ENCODE peak calls at places on chromosomes 2 and 18, in six cellular contexts. T is kidney, W is pancreas, C is endodermal cell, R is heart left ventricle, F is IMR-90. N is an unnamed sample.

GRCh38 chr2:2731101-2731850 is 400.2 kb upstream of the MYT1L start:
- DNase-seq in T (no peak), W (no peak), C (no peak), R (no peak), F (no peak), N (no peak)

GRCh38 chr2:39320162-39320561 is 76.4 kb upstream of the CDKL4 start:
- DNase-seq in T (no peak), W (no peak), C (no peak), R (no peak), F (no peak), N (no peak)

GRCh38 chr2:8456149-8457091 is 225.4 kb upstream of the ID2 start:
- DNase-seq in T (no peak), W (no peak), C (no peak), R (no peak), F (no peak), N (peak; percentile 51)

GRCh38 chr2:236120006-236120740 is 48.0 kb downstream of the GBX2 start:
- DNase-seq in T (no peak), W (no peak), C (no peak), R (no peak), F (no peak), N (no peak)

GRCh38 chr2:165902929-165903328 is 50.6 kb downstream of the TTC21B start:
- DNase-seq in T (no peak), W (no peak), C (no peak), R (no peak), F (peak; percentile 17), N (peak; percentile 49)

GRCh38 chr2:109607766-109608165 is 6.0 kb downstream of the SEPTIN10 start:
- DNase-seq in T (no peak), W (no peak), C (no peak), R (no peak), F (peak; percentile 50), N (no peak)

GRCh38 chr2:203022751-203023150 is 8.1 kb downstream of the NBEAL1 start:
- DNase-seq in T (no peak), W (no peak), C (no peak), R (no peak), F (peak; percentile 42), N (no peak)

GRCh38 chr2:23135481-23136100 is 249.4 kb upstream of the KLHL29 start:
- DNase-seq in T (no peak), W (no peak), C (peak; percentile 83), R (no peak), F (no peak), N (no peak)

GRCh38 chr2:33317369-33318015 is 159.0 kb upstream of the RASGRP3 start:
- DNase-seq in T (no peak), W (no peak), C (no peak), R (no peak), F (no peak), N (no peak)

GRCh38 chr2:219126555-219126954 is 34.1 kb downstream of the NHEJ1 start:
- DNase-seq in T (no peak), W (peak; percentile 50), C (no peak), R (no peak), F (no peak), N (peak; percentile 62)

GRCh38 chr18:35197286-35197685 is 43.5 kb upstream of the ZNF397 start:
- DNase-seq in T (no peak), W (no peak), C (no peak), R (no peak), F (no peak), N (no peak)

GRCh38 chr2:101697794-101698418 is 399 bp downstream of the MAP4K4 start:
- DNase-seq in T (peak; percentile 70), W (no peak), C (peak; percentile 57), R (no peak), F (no peak), N (no peak)

GRCh38 chr18:9536354-9537152 is 61.2 kb downstream of the RALBP1 start:
- DNase-seq in T (peak; percentile 66), W (no peak), C (no peak), R (no peak), F (peak; percentile 61), N (no peak)

GRCh38 chr18:79531386-79531785 is 135.7 kb downstream of the NFATC1 start:
- DNase-seq in T (peak; percentile 48), W (no peak), C (no peak), R (no peak), F (no peak), N (no peak)

GRCh38 chr2:170176212-170176611 is 1.7 kb upstream of the MYO3B start:
- DNase-seq in T (no peak), W (no peak), C (no peak), R (no peak), F (no peak), N (no peak)

GRCh38 chr2:172307800-172308199 is 119.6 kb upstream of the ITGA6 start:
- DNase-seq in T (no peak), W (no peak), C (no peak), R (peak; percentile 33), F (no peak), N (peak; percentile 77)

GRCh38 chr18:62566199-62566598 is 43.4 kb downstream of the ZCCHC2 start:
- DNase-seq in T (no peak), W (peak; percentile 33), C (peak; percentile 73), R (peak; percentile 42), F (peak; percentile 7), N (peak; percentile 50)

GRCh38 chr2:65153515-65153914 is 23.6 kb upstream of the RAB1A start:
- DNase-seq in T (no peak), W (no peak), C (no peak), R (no peak), F (peak; percentile 24), N (no peak)

GRCh38 chr2:11517906-11518305 is 15.9 kb upstream of the GREB1 start:
- DNase-seq in T (no peak), W (no peak), C (no peak), R (no peak), F (no peak), N (no peak)

GRCh38 chr2:8632755-8633154 is 49.1 kb upstream of the ID2 start:
- DNase-seq in T (peak; percentile 50), W (no peak), C (no peak), R (no peak), F (no peak), N (no peak)

DNA sequence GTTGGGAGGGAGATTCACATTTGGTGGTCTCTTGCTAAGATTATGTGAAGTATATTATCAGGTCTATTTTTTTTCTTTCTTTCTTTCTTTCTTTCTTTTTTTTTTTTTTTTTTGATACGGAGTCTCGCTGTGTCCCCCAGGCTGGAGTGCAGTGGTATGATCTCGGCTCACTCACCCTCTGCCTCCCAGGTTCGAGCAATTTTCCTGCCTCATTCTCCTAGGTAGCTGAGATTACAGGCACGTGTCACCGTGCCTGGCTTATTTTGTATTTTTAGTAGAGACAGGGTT is 9.8 kb downstream of the TET3 start:
- DNase-seq in T (no peak), W (no peak), C (no peak), R (no peak), F (no peak), N (no peak)
- H3K4me1 ChIP-seq in T (no peaks in the 10 kb centered on the region), W (no peaks in the 10 kb centered on the region), C (peaks cover 2% of the 10 kb centered on the region), R (no peaks in the 10 kb centered on the region), F (peaks cover 5% of the 10 kb centered on the region), N (no peaks in the 10 kb centered on the region)

GRCh38 chr2:232319117-232320037 is 59.2 kb upstream of the ALPP start:
- DNase-seq in T (no peak), W (no peak), C (no peak), R (no peak), F (no peak), N (no peak)
- H3K4me1 ChIP-seq in T (peaks cover 19% of the 10 kb centered on the region), W (no peaks in the 10 kb centered on the region), C (peaks cover 10% of the 10 kb centered on the region), R (peaks cover 23% of the 10 kb centered on the region), F (no peaks in the 10 kb centered on the region), N (peaks cover 9% of the 10 kb centered on the region)

GRCh38 chr2:43519711-43520221 is 76.1 kb downstream of the THADA start:
- DNase-seq in T (peak; percentile 60), W (no peak), C (no peak), R (no peak), F (peak; percentile 97), N (peak; percentile 42)
- H3K4me1 ChIP-seq in T (peaks cover 7% of the 10 kb centered on the region), W (peaks cover 18% of the 10 kb centered on the region), C (peaks cover 4% of the 10 kb centered on the region), R (peaks cover 42% of the 10 kb centered on the region), F (peaks cover 9% of the 10 kb centered on the region), N (peaks cover 3% of the 10 kb centered on the region)

DNA sequence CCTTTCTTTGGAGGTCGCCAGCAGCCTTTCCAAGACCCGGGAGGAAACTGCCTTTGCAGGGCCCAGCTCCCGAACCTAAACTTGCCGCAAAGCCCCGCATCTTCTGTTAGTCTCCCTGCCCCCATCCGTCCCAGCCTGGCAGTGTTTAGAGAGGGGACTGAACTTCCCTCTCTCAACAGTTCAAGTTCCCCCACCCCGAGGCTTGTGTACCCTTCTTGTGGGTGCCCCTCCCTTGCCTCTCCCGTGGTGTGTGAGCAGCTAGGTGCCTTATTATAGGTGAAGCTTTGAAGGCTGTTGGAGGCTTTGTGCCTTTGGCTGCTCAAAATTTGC is 1.4 kb downstream of the LBH start:
- DNase-seq in T (no peak), W (no peak), C (no peak), R (no peak), F (no peak), N (no peak)
- H3K4me1 ChIP-seq in T (peaks cover 22% of the 10 kb centered on the region), W (no peaks in the 10 kb centered on the region), C (peaks cover 29% of the 10 kb centered on the region), R (peaks cover 60% of the 10 kb centered on the region), F (peaks cover 23% of the 10 kb centered on the region), N (no peaks in the 10 kb centered on the region)

GRCh38 chr18:55245200-55245599 is 285.9 kb upstream of the CCDC68 start:
- DNase-seq in T (no peak), W (no peak), C (no peak), R (no peak), F (peak; percentile 28), N (no peak)

GRCh38 chr18:55248497-55248896 is 289.2 kb upstream of the CCDC68 start:
- DNase-seq in T (no peak), W (no peak), C (no peak), R (no peak), F (no peak), N (no peak)

GRCh38 chr18:55244520-55244919 is 285.3 kb upstream of the CCDC68 start:
- DNase-seq in T (no peak), W (no peak), C (no peak), R (no peak), F (peak; percentile 32), N (no peak)

GRCh38 chr18:55246278-55246677 is 287.0 kb upstream of the CCDC68 start:
- DNase-seq in T (no peak), W (no peak), C (no peak), R (no peak), F (no peak), N (no peak)

GRCh38 chr18:55247032-55247431 is 287.8 kb upstream of the CCDC68 start:
- DNase-seq in T (no peak), W (no peak), C (no peak), R (no peak), F (no peak), N (no peak)
- H3K4me1 ChIP-seq in T (no peaks in the 10 kb centered on the region), W (peaks cover 4% of the 10 kb centered on the region), C (peaks cover 3% of the 10 kb centered on the region), R (peaks cover 58% of the 10 kb centered on the region), F (peaks cover 22% of the 10 kb centered on the region), N (no peaks in the 10 kb centered on the region)

N was measured in small intestine.